ENCODE peak calls at places on chromosomes 7 and 10, in ten cellular contexts. K, Q, A, M, F, G, T, U, Z and I are unnamed samples.

GRCh38 chr10:121753726-121754476 is 155.7 kb upstream of the FGFR2 start:
- DNase-seq in F (no peak), G (peak; percentile 72), U (peak; percentile 82), K (no peak), Z (no peak), T (peak; percentile 66), M (no peak), A (peak; percentile 11), Q (no peak), I (peak; percentile 82)

GRCh38 chr7:120273476-120273975 is 551 bp downstream of the KCND2 start:
- DNase-seq in T (no peak), U (no peak), K (no peak), F (peak; percentile 70), G (peak; percentile 54), A (peak; percentile 26), Q (no peak), Z (no peak), M (no peak), I (no peak)

GRCh38 chr7:150351587-150352194 is 10.3 kb upstream of the RARRES2 start:
- DNase-seq in M (no peak), U (no peak), F (no peak), Z (no peak), Q (no peak), G (no peak), A (no peak), T (no peak), K (no peak), I (no peak)

GRCh38 chr7:76185187-76185915 is 16.3 kb upstream of the SRRM3 start:
- DNase-seq in A (no peak), M (no peak), K (no peak), T (no peak), G (no peak), Z (no peak), F (no peak), Q (no peak), U (no peak), I (no peak)

GRCh38 chr7:108415821-108416536 is 40.3 kb downstream of the NRCAM start:
- DNase-seq in F (peak; percentile 47), M (peak; percentile 47), T (peak; percentile 85), K (no peak), Z (no peak), A (no peak), U (peak; percentile 92), Q (no peak), G (peak; percentile 74), I (peak; percentile 77)

GRCh38 chr10:110034596-110034995 is 26.8 kb downstream of the ADD3 start:
- DNase-seq in K (no peak), M (no peak), T (no peak), Q (no peak), G (no peak), F (no peak), Z (no peak), A (no peak), U (no peak), I (no peak)

GRCh38 chr7:137727413-137727812 is 119.4 kb downstream of the DGKI start:
- DNase-seq in M (no peak), Z (no peak), U (no peak), Q (no peak), T (no peak), G (no peak), K (no peak), A (no peak), F (no peak), I (no peak)

GRCh38 chr10:36303896-36304295 is 661.8 kb upstream of the FZD8 start:
- DNase-seq in T (no peak), A (no peak), K (no peak), U (no peak), G (no peak), M (no peak), Q (no peak), F (no peak), Z (no peak), I (no peak)

GRCh38 chr7:29807179-29807841 is 1.0 kb downstream of the WIPF3 start:
- DNase-seq in G (peak; percentile 4), U (no peak), Q (no peak), F (no peak), T (no peak), M (no peak), A (no peak), Z (peak; percentile 64), K (no peak), I (no peak)

GRCh38 chr10:85008493-85009181 is 680.2 kb downstream of the CCSER2 start:
- DNase-seq in K (no peak), Z (no peak), G (no peak), Q (no peak), A (no peak), M (no peak), F (peak; percentile 85), T (no peak), U (no peak), I (no peak)

GRCh38 chr7:112594397-112594796 is 113.6 kb downstream of the LSMEM1 start:
- DNase-seq in F (no peak), M (no peak), U (no peak), K (no peak), Z (no peak), T (no peak), A (no peak), Q (no peak), G (peak; percentile 28), I (no peak)